ENCODE peak calls at places on chromosomes 3 and 15, in nine cellular contexts. G, T, O, Z, H, Q, L, V and B are unnamed samples.

GRCh38 chr3:51968175-51968681 is 974 bp upstream of the PCBP4 start:
- DNase-seq in V (peak; percentile 79), H (peak; percentile 54), O (no peak), G (no peak), T (no peak), Z (no peak), L (peak; percentile 66), Q (no peak), B (no peak)

GRCh38 chr15:57138260-57138895 is 219.9 kb downstream of the TCF12 start:
- DNase-seq in T (peak; percentile 35), Z (no peak), V (peak; percentile 48), G (no peak), L (no peak), H (peak; percentile 34), O (peak; percentile 45), Q (peak; percentile 30), B (no peak)

GRCh38 chr3:4584537-4585249 is 91.5 kb downstream of the ITPR1 start:
- DNase-seq in T (no peak), V (no peak), Z (peak; percentile 50), O (peak; percentile 53), Q (no peak), G (no peak), L (peak; percentile 59), H (no peak), B (no peak)

GRCh38 chr15:64010719-64011118 is 35.6 kb downstream of the DAPK2 start:
- DNase-seq in G (peak; percentile 77), O (peak; percentile 17), Q (peak; percentile 58), H (no peak), T (peak; percentile 55), L (no peak), V (no peak), Z (peak; percentile 19), B (peak; percentile 51)

GRCh38 chr3:60010778-60011177 is 961.0 kb upstream of the CFAP20DC start:
- DNase-seq in O (no peak), Z (no peak), H (no peak), T (no peak), Q (no peak), G (peak; percentile 26), V (no peak), L (no peak), B (no peak)

GRCh38 chr3:152051501-152052404 is 178.3 kb downstream of the SUCNR1 start:
- DNase-seq in G (no peak), O (no peak), T (no peak), Z (no peak), H (peak; percentile 5), Q (no peak), L (no peak), V (no peak), B (no peak)

GRCh38 chr15:96353931-96354730 is 23.6 kb downstream of the NR2F2 start:
- DNase-seq in T (peak; percentile 63), Z (peak; percentile 83), H (no peak), V (peak; percentile 39), Q (no peak), L (peak; percentile 84), O (peak; percentile 54), G (no peak), B (no peak)

GRCh38 chr3:183490653-183491052 is 62.2 kb upstream of the MCF2L2 start:
- DNase-seq in Q (peak; percentile 61), O (no peak), L (no peak), Z (no peak), T (no peak), G (no peak), V (no peak), H (peak; percentile 78), B (no peak)

GRCh38 chr3:50583897-50584296 is 14.6 kb downstream of the HEMK1 start:
- DNase-seq in V (no peak), Z (peak; percentile 85), Q (peak; percentile 89), H (no peak), L (no peak), G (no peak), T (peak; percentile 65), O (peak; percentile 83), B (peak; percentile 100)

GRCh38 chr15:47691896-47692295 is 25.4 kb upstream of the SEMA6D start:
- DNase-seq in V (no peak), G (no peak), Z (no peak), L (no peak), H (no peak), T (no peak), Q (no peak), O (no peak), B (no peak)
- H3K27ac ChIP-seq in V (no peak overlapping the region), G (no peak overlapping the region), Z (no peak overlapping the region), L (no peak overlapping the region), H (no peak overlapping the region), T (no peak overlapping the region), Q (no peak overlapping the region), O (no peak overlapping the region), B (no peak overlapping the region)

DNA sequence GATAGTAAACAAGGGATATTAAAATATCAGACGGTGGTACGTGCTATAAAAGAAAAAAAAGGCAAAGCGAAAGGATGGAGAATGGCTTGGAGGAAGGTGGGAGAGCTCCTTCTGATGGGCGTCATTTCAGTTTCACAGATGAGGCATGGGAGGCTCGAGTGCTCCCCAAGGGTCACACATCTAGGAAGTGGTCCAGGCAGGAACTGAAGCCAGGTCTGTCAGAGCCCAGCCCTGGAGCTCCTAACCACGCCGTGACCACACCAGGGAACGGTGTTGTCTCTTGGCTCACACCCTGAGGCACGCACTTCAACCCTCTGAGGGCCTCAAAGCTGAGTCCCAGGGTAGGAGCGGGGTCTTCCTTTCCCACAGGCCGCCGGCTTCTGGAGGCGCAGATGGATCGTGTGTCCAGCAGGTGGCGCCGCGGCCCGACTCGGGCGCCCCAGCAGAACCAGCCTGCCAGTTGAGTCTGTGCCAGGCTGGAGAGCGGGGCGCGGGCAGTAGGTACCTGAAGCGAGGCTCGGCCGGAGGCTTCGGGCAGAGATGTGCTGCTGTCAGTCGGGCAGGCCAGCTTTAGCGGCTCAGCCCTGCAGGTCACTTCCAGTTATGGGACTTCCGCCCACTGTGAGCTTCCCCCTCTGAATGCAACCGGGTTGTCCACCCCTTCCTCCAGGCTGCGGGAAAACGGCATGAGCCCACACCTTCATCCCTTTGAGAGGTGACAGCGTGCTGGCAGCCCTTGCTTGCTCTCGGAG is 68.1 kb downstream of the SLC6A1 start:
- DNase-seq in Z (peak; percentile 67), T (peak; percentile 63), O (peak; percentile 77), V (peak; percentile 78), Q (peak; percentile 54), G (no peak), H (peak; percentile 12), L (peak; percentile 76), B (peak; percentile 8)
- H3K4me3 ChIP-seq in Z (peak overlapping the region; percentile 8), T (no peak overlapping the region), O (peak overlapping the region; percentile 39), V (peak overlapping the region; percentile 77), Q (no peak overlapping the region), G (no peak overlapping the region), H (no peak overlapping the region), L (no peak overlapping the region), B (peak overlapping the region; percentile 9)

GRCh38 chr3:42061711-42062408 is 29.3 kb upstream of the TRAK1 start:
- DNase-seq in T (peak; percentile 86), Z (peak; percentile 74), H (no peak), G (no peak), V (no peak), L (no peak), Q (peak; percentile 71), O (no peak), B (peak; percentile 94)
- H3K27ac ChIP-seq in T (peak overlapping the region; percentile 3), Z (peak overlapping the region; percentile 81), H (peak overlapping the region; percentile 6), G (no peak overlapping the region), V (no peak overlapping the region), L (no peak overlapping the region), Q (peak overlapping the region; percentile 90), O (peak overlapping the region; percentile 70), B (peak overlapping the region; percentile 88)

DNA sequence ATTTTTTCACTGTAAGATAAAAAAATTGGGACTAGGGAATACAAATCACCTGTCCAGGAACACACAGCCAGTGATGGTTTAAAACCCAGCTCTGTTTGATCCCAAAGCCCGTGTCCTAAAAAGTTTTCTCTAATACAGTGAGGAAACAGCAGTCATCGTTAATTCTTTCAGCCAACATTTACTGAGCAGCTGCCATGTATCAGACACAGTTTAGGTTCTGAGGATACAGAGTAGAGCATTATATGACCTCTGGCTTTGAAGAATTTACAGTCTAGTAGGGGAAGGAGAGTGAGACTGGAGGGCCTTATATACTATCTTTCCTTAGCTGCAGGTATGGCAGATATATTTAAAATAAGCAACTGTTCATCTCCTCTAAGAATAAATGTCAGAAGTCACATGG is 82.7 kb downstream of the KCNMB2 start:
- DNase-seq in O (no peak), T (no peak), Q (no peak), Z (no peak), G (no peak), H (no peak), V (no peak), L (no peak), B (no peak)
- H3K4me3 ChIP-seq in O (no peak overlapping the region), T (no peak overlapping the region), Q (no peak overlapping the region), Z (no peak overlapping the region), G (no peak overlapping the region), H (no peak overlapping the region), V (no peak overlapping the region), L (no peak overlapping the region), B (no peak overlapping the region)

GRCh38 chr3:72344256-72345046 is 503.8 kb downstream of the SHQ1 start:
- DNase-seq in Q (no peak), L (no peak), Z (no peak), T (no peak), G (no peak), O (no peak), H (no peak), V (no peak), B (no peak)
- H3K27ac ChIP-seq in Q (no peak overlapping the region), L (no peak overlapping the region), Z (no peak overlapping the region), T (no peak overlapping the region), G (no peak overlapping the region), O (no peak overlapping the region), H (no peak overlapping the region), V (no peak overlapping the region), B (no peak overlapping the region)

DNA sequence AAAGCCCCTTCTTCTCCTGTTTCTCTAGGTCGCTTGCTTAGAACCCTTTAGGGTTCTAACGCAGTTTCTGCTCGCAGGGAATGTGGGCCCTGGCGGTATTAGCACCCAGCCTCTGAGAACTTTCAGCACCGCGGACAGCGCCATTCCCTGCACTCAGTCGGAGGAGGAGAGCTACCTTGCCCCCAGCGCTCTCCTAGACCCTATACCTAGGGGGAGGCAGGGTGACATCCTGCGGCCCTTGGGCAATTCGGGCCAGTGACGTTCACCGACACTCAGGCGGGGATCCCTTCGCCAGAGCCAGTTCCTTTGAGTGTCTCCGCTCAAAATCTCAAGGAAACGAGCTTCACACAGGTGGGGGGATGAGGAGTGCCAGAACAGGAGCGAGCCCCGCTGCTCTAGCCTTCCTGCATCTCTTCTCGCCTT is 1.3 kb downstream of the SLC7A14 start:
- DNase-seq in T (peak; percentile 70), G (no peak), Z (peak; percentile 49), H (peak; percentile 37), Q (peak; percentile 56), V (peak; percentile 87), L (peak; percentile 82), O (peak; percentile 84), B (no peak)
- H3K4me3 ChIP-seq in T (no peak overlapping the region), G (no peak overlapping the region), Z (no peak overlapping the region), H (no peak overlapping the region), Q (no peak overlapping the region), V (no peak overlapping the region), L (no peak overlapping the region), O (no peak overlapping the region), B (no peak overlapping the region)

DNA sequence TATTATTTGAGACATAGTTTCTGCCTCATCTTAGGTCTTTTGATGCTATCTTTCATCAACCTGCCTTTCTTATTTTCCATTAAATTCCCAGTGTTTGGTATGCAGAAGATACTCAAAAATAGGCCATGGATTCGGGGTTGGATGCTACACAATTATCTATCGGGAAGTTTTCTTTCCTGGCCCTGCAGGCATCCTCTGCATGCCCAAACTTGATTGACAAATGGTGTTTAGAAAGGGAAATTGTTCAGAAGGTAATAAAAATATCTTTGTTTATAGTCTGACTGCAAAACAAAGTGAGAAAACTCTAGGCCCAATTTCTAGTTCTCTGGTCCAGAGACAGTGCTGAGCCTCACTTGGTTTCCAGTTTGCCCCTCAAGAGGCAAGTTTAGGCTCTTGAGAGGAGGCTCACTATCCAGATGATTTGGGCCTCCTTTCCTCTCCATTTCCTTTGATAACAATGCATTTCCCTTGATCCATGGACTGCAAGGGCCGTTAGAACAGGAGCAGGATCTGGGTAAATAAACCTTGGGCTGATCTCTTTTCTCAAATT is 157.1 kb upstream of the DPH6 start:
- DNase-seq in Z (no peak), Q (no peak), V (no peak), H (no peak), L (no peak), T (no peak), G (no peak), O (no peak), B (no peak)
- H3K27ac ChIP-seq in Z (peak overlapping the region; percentile 2), Q (no peak overlapping the region), V (no peak overlapping the region), H (no peak overlapping the region), L (no peak overlapping the region), T (no peak overlapping the region), G (no peak overlapping the region), O (no peak overlapping the region), B (no peak overlapping the region)